ENCODE peak calls at places on chromosomes 12 and 14, in six cellular contexts. One of them, this sample, is unnamed.

GRCh38 chr12:127640181-127640886 is 626.6 kb upstream of the TMEM132C start:
- DNase-seq in mesenchymal stem cell: no peak
- DNase-seq in IMR-90: peak
- DNase-seq in H1: no peak
- DNase-seq in mesendoderm: no peak
- DNase-seq in H9: no peak
- DNase-seq in this sample: no peak

GRCh38 chr14:69684461-69685183 is 73.2 kb downstream of the SUSD6 start:
- DNase-seq in mesenchymal stem cell: no peak
- DNase-seq in H1: no peak
- DNase-seq in IMR-90: no peak
- DNase-seq in H9: no peak
- DNase-seq in mesendoderm: no peak
- DNase-seq in this sample: no peak

GRCh38 chr12:117854339-117855012 is 114.3 kb downstream of the KSR2 start:
- DNase-seq in H1: peak
- DNase-seq in H9: peak
- DNase-seq in mesendoderm: peak
- DNase-seq in mesenchymal stem cell: peak
- DNase-seq in IMR-90: peak
- DNase-seq in this sample: peak

GRCh38 chr14:37090026-37090425 is 82.4 kb downstream of the SLC25A21 start:
- DNase-seq in mesendoderm: no peak
- DNase-seq in IMR-90: no peak
- DNase-seq in H1: no peak
- DNase-seq in mesenchymal stem cell: no peak
- DNase-seq in H9: no peak
- DNase-seq in this sample: no peak

GRCh38 chr14:68466491-68466977 is 326.3 kb downstream of the ZFP36L1 start:
- DNase-seq in H1: no peak
- DNase-seq in H9: no peak
- DNase-seq in mesendoderm: no peak
- DNase-seq in mesenchymal stem cell: peak
- DNase-seq in IMR-90: peak
- DNase-seq in this sample: no peak

GRCh38 chr12:6963741-6964446 is 6.6 kb downstream of the PHB2 start:
- DNase-seq in IMR-90: no peak
- DNase-seq in mesenchymal stem cell: no peak
- DNase-seq in H9: peak
- DNase-seq in mesendoderm: no peak
- DNase-seq in H1: no peak
- DNase-seq in this sample: no peak

GRCh38 chr12:109714141-109714912 is 702 bp downstream of the FAM222A start:
- DNase-seq in H9: peak
- DNase-seq in H1: no peak
- DNase-seq in mesendoderm: peak
- DNase-seq in IMR-90: peak
- DNase-seq in mesenchymal stem cell: peak
- DNase-seq in this sample: peak

GRCh38 chr12:94954029-94954685 is 49.3 kb downstream of the NDUFA12 start:
- DNase-seq in H1: no peak
- DNase-seq in H9: no peak
- DNase-seq in IMR-90: peak
- DNase-seq in mesenchymal stem cell: peak
- DNase-seq in mesendoderm: no peak
- DNase-seq in this sample: no peak

GRCh38 chr12:7833831-7834230 is 38.9 kb downstream of the SLC2A14 start:
- DNase-seq in mesenchymal stem cell: no peak
- DNase-seq in IMR-90: peak
- DNase-seq in H9: no peak
- DNase-seq in mesendoderm: peak
- DNase-seq in H1: no peak
- DNase-seq in this sample: no peak

GRCh38 chr14:23432102-23432925 is 3.1 kb downstream of the MYH7 start:
- DNase-seq in H1: no peak
- DNase-seq in mesenchymal stem cell: no peak
- DNase-seq in mesendoderm: no peak
- DNase-seq in IMR-90: no peak
- DNase-seq in H9: no peak
- DNase-seq in this sample: no peak

DNA sequence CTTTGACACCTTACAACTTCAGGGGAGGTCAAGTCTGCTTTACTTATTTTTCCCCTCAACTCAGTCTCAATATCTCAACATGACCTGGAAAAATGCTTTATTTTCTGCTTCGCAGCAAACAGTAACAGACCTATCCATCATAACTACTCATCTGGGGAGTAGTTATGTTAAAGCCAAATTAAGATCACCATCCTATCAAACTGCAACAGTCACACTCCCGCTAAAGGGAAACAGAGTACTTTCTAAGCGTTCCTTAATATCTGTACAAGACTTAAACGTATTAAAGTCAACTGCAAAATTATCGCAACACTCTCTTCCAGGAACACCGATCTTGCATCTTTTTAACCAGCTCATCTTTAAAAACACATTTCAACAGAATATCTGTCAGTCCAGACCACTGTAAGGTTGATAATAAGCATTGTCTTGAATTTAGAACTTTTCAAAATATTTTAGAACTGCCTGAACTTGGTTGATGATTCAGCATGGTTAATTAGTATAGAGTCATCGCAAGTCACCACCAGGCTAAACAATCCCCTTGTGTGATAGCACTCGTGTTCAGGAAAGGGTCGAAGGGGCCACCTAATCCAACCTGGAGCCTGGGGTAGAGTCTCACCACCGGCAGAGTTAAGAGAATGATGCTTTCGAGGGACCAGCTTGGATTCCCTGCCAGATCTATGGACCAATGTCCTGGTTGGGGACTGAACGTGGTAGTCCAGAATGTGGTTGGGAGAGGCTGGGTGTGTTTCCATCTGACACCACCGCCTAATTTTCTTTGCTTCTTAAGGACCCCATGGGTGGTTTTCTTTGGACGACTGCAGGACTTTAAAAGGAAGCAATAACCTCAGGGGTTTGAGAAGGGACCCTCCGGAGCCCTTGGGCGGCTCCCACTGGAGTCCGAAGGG is 955 bp downstream of the SPTLC2 start:
- DNase-seq in IMR-90: peak
- DNase-seq in mesendoderm: peak
- DNase-seq in mesenchymal stem cell: peak
- DNase-seq in H1: no peak
- DNase-seq in H9: no peak
- DNase-seq in this sample: peak
- H3K23ac ChIP-seq in IMR-90: peak
- H3K23ac ChIP-seq in mesendoderm: no peak
- H3K23ac ChIP-seq in mesenchymal stem cell: no peak
- H3K23ac ChIP-seq in H1: peak
- H3K23ac ChIP-seq in H9: no peak
- H3K23ac ChIP-seq in this sample: no peak

GRCh38 chr12:38424436-38424835 is 107.9 kb downstream of the ALG10B start:
- DNase-seq in mesenchymal stem cell: no peak
- DNase-seq in H9: no peak
- DNase-seq in IMR-90: no peak
- DNase-seq in mesendoderm: no peak
- DNase-seq in H1: no peak
- DNase-seq in this sample: no peak

GRCh38 chr12:38427442-38427841 is 110.9 kb downstream of the ALG10B start:
- DNase-seq in mesenchymal stem cell: no peak
- DNase-seq in H1: no peak
- DNase-seq in IMR-90: no peak
- DNase-seq in mesendoderm: no peak
- DNase-seq in H9: no peak
- DNase-seq in this sample: no peak
- H3K27ac ChIP-seq in mesenchymal stem cell: no peak
- H3K27ac ChIP-seq in H1: no peak
- H3K27ac ChIP-seq in IMR-90: no peak
- H3K27ac ChIP-seq in mesendoderm: no peak
- H3K27ac ChIP-seq in H9: no peak
- H3K27ac ChIP-seq in this sample: no peak

DNA sequence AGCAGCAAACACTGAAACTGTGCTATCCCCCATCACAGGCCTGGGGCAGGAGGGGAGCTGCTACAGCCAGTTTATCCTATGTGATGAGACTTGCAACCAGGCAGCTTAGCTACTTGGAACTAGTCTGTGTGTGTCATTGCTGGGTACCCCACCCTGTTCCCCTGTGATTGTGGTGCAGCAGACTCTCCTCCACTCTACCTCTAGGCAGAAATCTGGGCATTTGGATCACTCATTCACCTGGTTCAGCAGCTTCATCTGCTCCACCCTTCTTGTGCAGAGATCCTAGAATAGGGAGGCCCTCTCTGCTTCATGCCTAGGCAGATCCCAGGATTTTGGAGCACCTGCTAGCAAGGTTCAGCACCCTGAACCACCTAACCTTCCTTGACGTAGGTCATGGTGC is 8.8 kb downstream of the TAS2R13 start:
- DNase-seq in mesendoderm: no peak
- DNase-seq in H9: no peak
- DNase-seq in mesenchymal stem cell: no peak
- DNase-seq in IMR-90: no peak
- DNase-seq in H1: no peak
- DNase-seq in this sample: no peak
- H3K23ac ChIP-seq in mesendoderm: no peak
- H3K23ac ChIP-seq in H9: no peak
- H3K23ac ChIP-seq in mesenchymal stem cell: no peak
- H3K23ac ChIP-seq in IMR-90: no peak
- H3K23ac ChIP-seq in H1: no peak
- H3K23ac ChIP-seq in this sample: no peak

DNA sequence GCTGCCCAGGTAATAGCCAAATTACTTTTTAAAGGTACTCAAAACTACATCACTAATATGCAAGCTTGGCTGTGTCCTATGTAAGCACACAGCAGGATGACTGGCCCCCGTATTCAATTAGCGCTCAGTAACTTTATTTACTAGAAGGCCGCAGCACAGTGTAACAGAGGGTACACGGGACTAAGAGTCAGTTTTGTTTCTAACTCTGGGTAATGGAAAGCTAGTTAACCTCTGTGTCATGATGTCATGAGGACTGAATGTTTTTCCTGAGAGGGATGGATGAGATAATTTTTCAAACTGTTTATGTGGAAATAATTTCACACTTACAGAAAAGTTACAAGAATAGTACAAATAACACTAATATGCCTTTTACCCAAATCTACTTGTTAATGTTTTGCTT is 27.1 kb downstream of the GALNT4 start:
- DNase-seq in mesenchymal stem cell: peak
- DNase-seq in IMR-90: peak
- DNase-seq in mesendoderm: no peak
- DNase-seq in H9: no peak
- DNase-seq in H1: no peak
- DNase-seq in this sample: no peak
- H3K27ac ChIP-seq in mesenchymal stem cell: peak
- H3K27ac ChIP-seq in IMR-90: no peak
- H3K27ac ChIP-seq in mesendoderm: no peak
- H3K27ac ChIP-seq in H9: no peak
- H3K27ac ChIP-seq in H1: no peak
- H3K27ac ChIP-seq in this sample: no peak

This sample was measured in neuronal stem cell.